ENCODE peak calls at places on chromosomes 6 and 20, in seven cellular contexts. P is H9, R is neuronal stem cell, M is mesendoderm, A is mesenchymal stem cell, F is H1, X is trophoblast cell. I is an unnamed sample.

GRCh38 chr6:40344566-40345185 is 242.5 kb downstream of the LRFN2 start:
- DNase-seq in R (no peak), M (no peak), X (no peak), P (peak; percentile 19), A (no peak), F (peak; percentile 43), I (no peak)

GRCh38 chr20:58420798-58421496 is 31.9 kb downstream of the VAPB start:
- DNase-seq in P (no peak), R (no peak), F (no peak), X (no peak), M (no peak), A (peak; percentile 75), I (peak; percentile 86)

GRCh38 chr6:154715449-154715848 is 17.8 kb upstream of the SCAF8 start:
- DNase-seq in A (no peak), M (no peak), R (no peak), F (no peak), X (no peak), P (no peak), I (no peak)

GRCh38 chr6:133254552-133255228 is 13.5 kb downstream of the EYA4 start:
- DNase-seq in X (no peak), R (no peak), M (no peak), F (no peak), P (no peak), A (peak; percentile 31), I (peak; percentile 83)

GRCh38 chr6:25026723-25027122 is 91.0 kb upstream of the RIPOR2 start:
- DNase-seq in R (no peak), M (peak; percentile 79), P (no peak), F (no peak), X (no peak), A (no peak), I (no peak)

GRCh38 chr20:58906894-58907293 is 54.4 kb downstream of the GNAS start:
- DNase-seq in P (no peak), A (peak; percentile 71), M (no peak), R (no peak), F (no peak), X (no peak), I (peak; percentile 79)

GRCh38 chr6:1554881-1555569 is 54.7 kb upstream of the FOXC1 start:
- DNase-seq in F (no peak), P (peak; percentile 49), X (no peak), M (no peak), A (no peak), R (no peak), I (peak; percentile 32)

GRCh38 chr6:448296-449056 is 56.9 kb downstream of the IRF4 start:
- DNase-seq in M (no peak), A (no peak), F (no peak), P (peak; percentile 10), R (no peak), X (no peak), I (no peak)

GRCh38 chr6:7761047-7761446 is 35.1 kb downstream of the BMP6 start:
- DNase-seq in X (no peak), M (no peak), P (no peak), R (no peak), A (peak; percentile 37), F (no peak), I (peak; percentile 73)

GRCh38 chr6:127471379-127472255 is 12.4 kb upstream of the KIAA0408 start:
- DNase-seq in A (peak; percentile 3), P (no peak), F (no peak), R (no peak), M (no peak), X (no peak), I (peak; percentile 23)

GRCh38 chr6:12381587-12381986 is 91.4 kb downstream of the EDN1 start:
- DNase-seq in M (no peak), X (no peak), F (no peak), R (no peak), P (no peak), A (no peak), I (peak; percentile 18)

GRCh38 chr6:80618953-80619352 is 512.5 kb downstream of the BCKDHB start:
- DNase-seq in M (no peak), F (no peak), A (peak; percentile 49), P (no peak), R (no peak), X (no peak), I (peak; percentile 63)

GRCh38 chr6:99547526-99547925 is 20.9 kb downstream of the CCNC start:
- DNase-seq in A (no peak), X (peak; percentile 90), P (no peak), M (no peak), F (no peak), R (no peak), I (no peak)

GRCh38 chr6:66278115-66278514 is 571.1 kb upstream of the EYS start:
- DNase-seq in R (no peak), A (no peak), X (no peak), P (no peak), M (no peak), F (no peak), I (no peak)

GRCh38 chr6:62150048-62150663 is 135.9 kb downstream of the KHDRBS2 start:
- DNase-seq in X (peak; percentile 5), F (no peak), P (peak; percentile 30), A (peak; percentile 79), M (peak; percentile 77), R (peak; percentile 32), I (peak; percentile 0)

GRCh38 chr20:32538526-32538918 is 46.6 kb downstream of the NOL4L start:
- DNase-seq in F (no peak), A (no peak), P (peak; percentile 46), R (no peak), X (no peak), M (peak; percentile 65), I (no peak)

GRCh38 chr6:85865665-85866372 is 223.1 kb upstream of the SYNCRIP start:
- DNase-seq in P (no peak), A (peak; percentile 65), M (peak; percentile 18), R (no peak), F (no peak), X (no peak), I (peak; percentile 71)

GRCh38 chr20:20462185-20462584 is 94.3 kb downstream of the INSM1 start:
- DNase-seq in R (no peak), M (no peak), X (no peak), F (no peak), A (no peak), P (no peak), I (no peak)

GRCh38 chr6:16785496-16785895 is 24.2 kb upstream of the ATXN1 start:
- DNase-seq in F (no peak), X (no peak), M (no peak), R (no peak), A (no peak), P (no peak), I (no peak)

GRCh38 chr6:159726196-159726917 is 949 bp upstream of the WTAP start:
- DNase-seq in F (no peak), X (no peak), A (no peak), P (no peak), M (no peak), R (no peak), I (no peak)

GRCh38 chr6:12761376-12762115 is 45.0 kb downstream of the PHACTR1 start:
- DNase-seq in A (no peak), X (peak; percentile 85), R (no peak), P (no peak), F (no peak), M (no peak), I (no peak)

GRCh38 chr6:143629104-143630080 is 48.4 kb upstream of the PHACTR2 start:
- DNase-seq in P (no peak), A (no peak), X (no peak), M (no peak), R (no peak), F (no peak), I (peak; percentile 80)

GRCh38 chr6:49548613-49549304 is 1.7 kb upstream of the C6orf141 start:
- DNase-seq in M (peak; percentile 50), X (no peak), P (peak; percentile 50), F (no peak), R (no peak), A (no peak), I (no peak)

GRCh38 chr6:161138545-161139303 is 135.1 kb downstream of the AGPAT4 start:
- DNase-seq in R (no peak), A (no peak), F (no peak), X (no peak), M (peak; percentile 26), P (no peak), I (no peak)

GRCh38 chr20:444117-444516 is 18.2 kb downstream of the TBC1D20 start:
- DNase-seq in R (no peak), M (no peak), P (no peak), X (no peak), F (no peak), A (no peak), I (no peak)

DNA sequence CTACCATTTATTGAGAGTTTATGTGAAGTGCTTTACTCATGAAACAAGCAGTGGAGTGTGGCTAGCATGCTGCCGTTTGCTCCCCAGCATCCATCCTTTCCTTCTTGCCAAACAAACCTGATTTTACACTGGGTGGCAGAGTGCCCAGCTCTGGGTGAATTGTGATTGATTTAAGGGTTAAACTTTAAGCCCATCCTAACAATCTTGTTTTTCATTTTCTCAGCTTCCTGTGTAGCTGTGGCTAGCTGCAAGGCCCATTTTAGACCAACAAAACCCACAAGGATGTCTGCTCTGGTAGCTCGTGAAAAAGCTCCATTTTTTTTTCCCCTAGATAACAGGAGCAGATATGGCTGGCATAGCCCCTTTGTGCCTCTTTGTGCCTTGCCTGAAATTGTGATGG is 77.7 kb upstream of the KCNG1 start:
- DNase-seq in X (no peak), M (no peak), F (no peak), A (no peak), P (no peak), R (no peak), I (no peak)
- H3K23ac ChIP-seq in X (no peak overlapping the region), M (no peak overlapping the region), F (no peak overlapping the region), A (no peak overlapping the region), P (no peak overlapping the region), R (no peak overlapping the region), I (no peak overlapping the region)

DNA sequence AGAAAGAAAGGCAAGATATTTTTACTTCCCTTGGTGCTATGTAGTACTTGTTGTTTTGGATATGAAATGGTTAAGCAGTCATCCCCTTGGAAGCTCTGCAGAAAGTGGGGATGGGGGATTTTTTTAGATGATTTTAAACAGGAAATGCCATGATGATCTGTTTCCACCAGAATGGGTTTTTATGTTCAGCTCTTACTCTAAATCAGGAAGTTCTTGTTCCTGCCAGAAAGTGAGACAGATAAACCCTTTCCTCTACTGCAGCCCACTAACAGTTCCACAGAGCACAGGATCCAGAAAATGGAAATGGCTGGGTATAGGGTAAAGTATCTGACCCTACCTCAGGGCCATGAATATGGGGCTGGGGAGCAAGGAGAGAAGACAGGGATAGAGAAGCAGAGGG is 32.1 kb upstream of the PPP1R3G start:
- DNase-seq in X (no peak), A (peak; percentile 66), M (no peak), F (no peak), R (no peak), P (no peak), I (peak; percentile 71)
- H3K23ac ChIP-seq in X (no peak overlapping the region), A (no peak overlapping the region), M (no peak overlapping the region), F (no peak overlapping the region), R (no peak overlapping the region), P (no peak overlapping the region), I (no peak overlapping the region)

DNA sequence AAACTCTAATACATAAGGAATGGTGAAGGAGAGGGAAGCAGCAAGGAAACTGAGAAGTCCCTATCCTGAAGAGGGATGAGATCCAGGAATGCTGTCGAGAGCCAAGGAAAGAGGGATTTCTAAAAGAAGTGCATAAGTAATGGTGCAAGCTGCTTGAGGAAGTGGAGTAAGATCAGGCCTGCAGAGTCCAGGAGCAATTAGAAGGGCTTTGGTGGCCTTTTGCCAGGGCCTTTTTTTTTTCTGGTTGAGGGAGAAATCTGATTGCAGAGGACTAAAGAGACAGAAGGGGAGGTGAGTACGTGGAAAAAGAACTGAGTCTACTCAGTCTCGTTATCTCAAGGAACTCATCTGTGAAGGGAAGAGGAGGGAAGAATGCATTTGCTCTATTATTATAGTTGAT is 396.2 kb downstream of the UTRN start:
- DNase-seq in F (no peak), A (no peak), R (no peak), X (no peak), M (no peak), P (no peak), I (no peak)
- H3K23ac ChIP-seq in F (no peak overlapping the region), A (no peak overlapping the region), R (no peak overlapping the region), X (no peak overlapping the region), M (no peak overlapping the region), P (no peak overlapping the region), I (no peak overlapping the region)

GRCh38 chr6:14917511-14917910 is 328.4 kb upstream of the JARID2 start:
- DNase-seq in A (no peak), P (no peak), R (no peak), X (no peak), F (no peak), M (no peak), I (no peak)
- H3K23ac ChIP-seq in A (no peak overlapping the region), P (no peak overlapping the region), R (no peak overlapping the region), X (no peak overlapping the region), F (no peak overlapping the region), M (no peak overlapping the region), I (peak overlapping the region; percentile 33)